ENCODE peak calls at places on chromosomes 2 and 18, in five cellular contexts. X is body of pancreas, G is adrenal gland, Z is spleen, W is tibial nerve. P is an unnamed sample.
A peak's percentile ranks its signal among the peaks of the same experiment; 100 is the strongest.

GRCh38 chr2:240457223-240458043 is 22.0 kb downstream of the GPC1 start:
- DNase-seq in X (no peak), G (peak; percentile 23), Z (no peak), W (no peak), P (peak; percentile 23)

GRCh38 chr2:20972110-20972509 is 71.8 kb downstream of the APOB start:
- DNase-seq in X (no peak), G (no peak), Z (no peak), W (no peak), P (no peak)

GRCh38 chr18:79903787-79904356 is 47.6 kb downstream of the SLC66A2 start:
- DNase-seq in X (peak; percentile 5), G (no peak), Z (peak; percentile 56), W (no peak), P (no peak)

GRCh38 chr2:18825856-18826255 is 236.5 kb upstream of the NT5C1B start:
- DNase-seq in X (no peak), G (no peak), Z (no peak), W (no peak), P (no peak)

GRCh38 chr2:222878877-222879601 is 18.2 kb downstream of the ACSL3 start:
- DNase-seq in X (no peak), G (no peak), Z (no peak), W (no peak), P (no peak)

GRCh38 chr2:232839680-232840079 is 30.4 kb upstream of the SNORC start:
- DNase-seq in X (peak; percentile 35), G (peak; percentile 48), Z (no peak), W (peak; percentile 64), P (peak; percentile 46)

GRCh38 chr18:7417742-7418141 is 149.4 kb upstream of the PTPRM start:
- DNase-seq in X (no peak), G (no peak), Z (no peak), W (no peak), P (no peak)

GRCh38 chr2:188623995-188624643 is 332.4 kb downstream of the GULP1 start:
- DNase-seq in X (no peak), G (no peak), Z (no peak), W (no peak), P (no peak)

GRCh38 chr2:112774536-112775285 is 9.6 kb downstream of the IL1A start:
- DNase-seq in X (no peak), G (no peak), Z (no peak), W (no peak), P (no peak)

GRCh38 chr2:42298996-42299754 is 61.8 kb downstream of the COX7A2L start:
- DNase-seq in X (no peak), G (no peak), Z (no peak), W (no peak), P (no peak)

GRCh38 chr2:154699560-154699901 is 1.0 kb downstream of the KCNJ3 start:
- DNase-seq in X (peak; percentile 38), G (no peak), Z (no peak), W (no peak), P (no peak)

DNA sequence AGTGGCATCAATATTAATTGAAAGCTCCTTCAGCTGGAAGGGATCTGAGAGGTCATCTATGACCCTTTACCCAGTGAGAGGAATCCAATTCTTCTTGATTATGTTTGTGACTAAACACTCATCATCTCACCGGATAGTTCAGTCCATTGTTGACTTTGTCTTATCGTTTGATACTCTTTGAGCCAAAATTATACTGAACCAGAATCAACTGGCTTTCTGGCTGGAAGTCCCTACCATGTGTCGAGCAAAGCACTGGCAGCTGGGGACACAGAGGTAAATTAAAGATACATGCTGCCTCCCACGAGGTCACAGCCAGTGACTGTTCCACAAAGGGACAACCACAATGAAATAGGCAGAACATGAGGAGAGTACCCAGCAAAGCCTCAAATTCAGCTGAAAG is 91.4 kb upstream of the FHL2 start:
- DNase-seq in X (peak; percentile 9), G (no peak), Z (no peak), W (no peak), P (no peak)
- TF ChIP-seq POLR2A in X (no peak), G (no peak), Z (no peak), W (no peak), P (no peak)

GRCh38 chr18:48929951-48930713 is 20.6 kb downstream of the SMAD7 start:
- DNase-seq in X (peak; percentile 85), G (peak; percentile 65), Z (no peak), W (peak; percentile 19), P (no peak)
- H3K4me3 ChIP-seq in X (no peak overlapping the region), G (no peak overlapping the region), Z (no peak overlapping the region), W (peak overlapping the region; percentile 18), P (no peak overlapping the region)

DNA sequence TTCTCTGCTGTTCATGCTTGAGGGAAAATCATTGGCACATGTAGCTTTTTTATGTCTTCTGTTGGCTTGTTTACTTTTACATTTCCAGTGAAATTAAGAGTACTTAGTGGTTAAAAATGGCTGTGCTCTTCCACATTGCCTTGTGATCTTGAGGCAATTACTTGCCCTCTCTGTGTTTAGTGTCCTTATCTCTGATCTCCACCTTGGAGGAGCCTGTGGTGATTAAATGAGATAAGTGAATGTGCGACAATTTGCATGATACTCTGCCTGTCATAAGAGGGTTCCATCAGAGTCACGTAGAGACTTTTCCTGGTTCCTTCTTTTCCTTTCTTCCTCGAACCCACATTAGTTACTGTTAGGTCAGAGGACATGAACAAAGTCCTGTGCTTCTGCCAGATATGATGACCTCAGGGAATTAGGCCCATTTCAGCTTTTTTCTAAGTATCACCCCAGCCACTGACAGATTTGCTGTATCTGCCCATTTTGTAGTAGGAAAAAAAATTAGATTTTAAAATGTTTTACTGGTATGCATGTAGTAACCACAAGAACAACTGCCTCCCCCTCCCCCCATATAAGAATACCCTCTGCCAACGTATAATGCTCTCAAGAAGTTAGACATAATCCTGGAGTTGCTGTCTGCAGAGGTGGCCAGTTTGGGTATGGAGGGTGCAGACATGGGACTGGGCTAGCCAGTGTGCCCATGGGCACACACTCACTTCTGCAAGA is 51.9 kb downstream of the TET3 start:
- DNase-seq in X (no peak), G (no peak), Z (no peak), W (no peak), P (no peak)
- H3K27ac ChIP-seq in X (no peak overlapping the region), G (peak overlapping the region; percentile 30), Z (peak overlapping the region; percentile 64), W (no peak overlapping the region), P (no peak overlapping the region)

GRCh38 chr2:207663870-207664545 is 38.8 kb upstream of the METTL21A start:
- DNase-seq in X (no peak), G (no peak), Z (no peak), W (no peak), P (no peak)

GRCh38 chr2:207660994-207661393 is 35.8 kb upstream of the METTL21A start:
- DNase-seq in X (no peak), G (no peak), Z (no peak), W (no peak), P (no peak)

GRCh38 chr2:207662203-207662602 is 37.0 kb upstream of the METTL21A start:
- DNase-seq in X (no peak), G (no peak), Z (no peak), W (no peak), P (no peak)
- TF ChIP-seq POLR2A in X (no peak), G (no peak), Z (no peak), W (no peak), P (no peak)

DNA sequence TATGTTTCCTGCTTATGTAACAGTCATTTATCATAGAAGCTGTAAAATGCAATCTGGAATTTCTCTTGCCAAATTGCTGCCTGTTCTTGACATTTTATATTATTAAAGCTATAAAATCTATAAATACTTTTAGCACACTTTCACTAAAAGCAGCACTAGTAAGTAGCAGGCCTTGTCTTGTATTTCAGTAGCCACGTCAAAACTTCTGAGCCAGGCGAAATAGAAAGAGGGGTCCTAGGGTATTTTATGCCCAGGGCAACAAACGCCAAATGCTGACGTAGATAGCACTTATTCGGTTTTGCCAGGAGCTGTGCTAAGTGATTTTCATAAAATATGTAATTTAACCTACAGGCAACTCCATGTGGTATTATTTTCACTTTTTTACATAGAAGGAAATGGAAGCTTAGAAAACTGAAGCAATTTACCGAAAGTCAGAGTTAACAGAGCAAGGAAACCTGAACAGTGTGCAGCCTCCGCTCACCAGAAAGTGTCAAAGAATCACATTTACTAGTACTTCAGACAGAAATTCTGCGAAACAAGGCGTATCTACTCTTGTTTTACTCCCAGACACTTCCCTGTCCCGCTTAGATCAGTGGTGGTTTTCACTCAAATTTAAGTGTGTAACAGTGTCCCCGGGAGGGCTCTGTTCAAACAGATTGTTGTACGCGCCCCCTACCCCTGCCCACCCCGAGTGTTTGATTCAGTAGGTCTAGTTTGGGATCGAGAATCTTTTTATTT is 1.1 kb upstream of the CYP20A1 start:
- DNase-seq in X (no peak), G (no peak), Z (no peak), W (no peak), P (no peak)
- H3K4me3 ChIP-seq in X (no peak overlapping the region), G (no peak overlapping the region), Z (peak overlapping the region; percentile 68), W (peak overlapping the region; percentile 91), P (peak overlapping the region; percentile 78)

DNA sequence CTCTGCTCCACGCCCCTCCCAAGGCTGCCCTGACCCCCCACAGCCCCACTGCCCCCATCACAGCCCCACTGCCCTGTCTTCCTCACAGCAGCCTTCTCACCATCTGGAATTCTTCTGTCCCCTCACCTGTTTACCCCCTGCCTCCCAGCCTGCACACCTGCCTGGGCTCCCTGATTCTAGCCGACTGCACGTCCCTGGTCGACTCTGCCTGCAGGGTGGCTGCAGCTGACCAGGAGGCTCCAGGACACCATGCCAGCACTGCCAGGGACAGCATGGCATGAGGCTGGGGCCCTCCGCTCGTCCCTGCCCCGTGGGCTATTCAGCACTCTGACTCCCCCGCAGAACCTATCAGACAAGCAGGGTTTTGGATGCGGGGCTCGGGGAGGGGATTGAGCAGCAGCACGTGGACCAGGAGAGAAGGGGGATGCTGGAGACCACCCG is 254.1 kb downstream of the HDAC4 start:
- DNase-seq in X (no peak), G (no peak), Z (peak; percentile 54), W (no peak), P (no peak)
- H3K27ac ChIP-seq in X (no peak overlapping the region), G (no peak overlapping the region), Z (no peak overlapping the region), W (no peak overlapping the region), P (no peak overlapping the region)

DNA sequence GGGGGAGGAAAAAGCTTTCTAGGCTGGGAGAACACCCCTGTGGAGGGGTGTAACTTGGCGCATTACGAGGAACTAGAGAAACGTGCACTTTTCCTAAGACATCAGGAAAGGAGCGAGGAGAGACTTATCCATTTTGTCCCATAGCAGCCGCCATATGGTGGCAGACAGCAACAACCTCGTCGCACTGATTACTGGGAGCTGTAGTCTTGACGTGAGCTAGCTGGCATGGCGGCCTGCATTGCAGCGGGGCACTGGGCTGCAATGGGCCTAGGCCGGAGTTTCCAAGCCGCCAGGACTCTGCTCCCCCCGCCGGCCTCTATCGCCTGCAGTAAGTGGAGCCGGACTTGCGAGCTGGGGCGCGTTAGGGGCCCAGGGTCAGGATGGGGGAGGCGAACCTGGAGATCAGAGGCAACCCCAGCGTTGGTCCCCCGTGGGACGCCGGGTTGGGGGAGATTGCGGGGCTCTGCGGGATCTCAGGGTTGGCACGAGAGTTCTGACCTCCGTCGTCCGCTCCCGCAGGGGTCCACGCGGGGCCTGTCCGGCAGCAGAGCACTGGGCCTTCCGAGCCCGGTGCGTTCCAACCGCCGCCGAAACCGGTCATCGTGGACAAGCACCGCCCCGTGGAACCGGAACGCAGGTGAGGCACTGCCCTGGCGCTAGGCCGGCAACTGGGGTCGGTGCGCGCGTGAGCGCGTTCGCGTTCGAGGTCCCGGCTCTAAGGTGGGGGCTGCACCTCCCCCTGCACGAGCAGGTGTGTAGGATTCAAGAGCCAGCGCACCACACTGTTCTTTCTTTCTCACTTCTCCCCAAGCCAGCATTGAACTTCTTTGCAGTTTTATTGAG is at the start of gene MRPL19:
- DNase-seq in X (peak; percentile 92), G (peak; percentile 88), Z (peak; percentile 93), W (peak; percentile 83), P (peak; percentile 92)
- TF ChIP-seq POLR2A in X (no peak), G (peak; percentile 42), Z (no peak), W (no peak), P (no peak)

DNA sequence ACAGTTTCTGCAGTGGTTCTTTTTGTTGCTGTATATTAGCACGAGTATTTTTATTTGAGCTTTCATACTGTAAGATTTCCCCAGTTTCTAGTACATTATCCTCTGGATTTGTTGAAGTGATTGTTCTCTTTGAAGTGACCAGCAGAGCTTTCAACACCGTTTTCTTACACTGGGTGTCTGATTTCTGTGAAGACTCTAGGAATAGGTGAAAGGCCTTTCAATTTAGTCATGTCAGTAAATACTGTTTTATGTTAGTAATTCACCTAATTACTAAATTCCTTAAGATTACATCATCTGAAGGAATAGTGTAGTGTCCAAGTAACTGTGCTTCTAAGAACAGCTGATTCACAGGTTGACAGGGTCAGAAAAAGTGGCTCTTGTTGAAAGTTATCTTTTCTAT is 2.3 kb downstream of the PPM1B start:
- DNase-seq in X (no peak), G (no peak), Z (no peak), W (no peak), P (no peak)
- H3K4me3 ChIP-seq in X (no peak overlapping the region), G (no peak overlapping the region), Z (peak overlapping the region; percentile 96), W (peak overlapping the region; percentile 92), P (peak overlapping the region; percentile 88)